ENCODE peak calls at places on chromosomes 2 and 18, in eight cellular contexts. I, M, F, G, K, H, B and S are unnamed samples.
A peak's percentile ranks its signal among the peaks of the same experiment; 100 is the strongest.

GRCh38 chr2:111116016-111116746 is 4.5 kb upstream of the BCL2L11 start:
- DNase-seq in K (no peak), G (no peak), B (peak; percentile 54), F (no peak), H (no peak), I (no peak), M (no peak), S (no peak)

GRCh38 chr2:222576390-222577081 is 79.4 kb downstream of the FARSB start:
- DNase-seq in F (peak; percentile 17), B (no peak), G (no peak), I (no peak), H (no peak), M (no peak), K (no peak), S (no peak)

GRCh38 chr2:221203846-221204245 is 368.3 kb downstream of the EPHA4 start:
- DNase-seq in I (peak; percentile 51), M (no peak), G (no peak), H (no peak), F (no peak), B (no peak), K (no peak), S (no peak)

GRCh38 chr2:105254520-105255210 is 13.1 kb downstream of the GPR45 start:
- DNase-seq in K (no peak), M (no peak), G (no peak), B (no peak), F (no peak), H (no peak), I (no peak), S (no peak)

GRCh38 chr2:59936031-59936430 is 617.4 kb downstream of the BCL11A start:
- DNase-seq in I (no peak), M (no peak), H (no peak), G (no peak), B (no peak), F (no peak), K (no peak), S (peak; percentile 37)

GRCh38 chr2:148645135-148645924 is 779 bp downstream of the EPC2 start:
- DNase-seq in I (peak; percentile 96), M (peak; percentile 93), K (peak; percentile 94), G (peak; percentile 97), F (peak; percentile 93), B (peak; percentile 85), H (peak; percentile 91), S (peak; percentile 94)

GRCh38 chr18:34707670-34708069 is 2.4 kb upstream of the DTNA start:
- DNase-seq in H (no peak), K (no peak), G (peak; percentile 54), B (no peak), F (peak; percentile 96), I (peak; percentile 64), M (peak; percentile 97), S (no peak)

GRCh38 chr18:35406666-35407065 is 29.5 kb upstream of the ZNF396 start:
- DNase-seq in K (no peak), G (no peak), B (no peak), M (no peak), F (no peak), H (no peak), I (no peak), S (no peak)

GRCh38 chr18:33404244-33404873 is 36.2 kb downstream of the CCDC178 start:
- DNase-seq in H (no peak), F (peak; percentile 51), B (peak; percentile 4), G (no peak), I (no peak), K (no peak), M (no peak), S (no peak)
- TF ChIP-seq CTCF in H (no peak), F (peak; percentile 35), B (no peak), G (no peak), I (peak; percentile 24), K (peak; percentile 61), M (peak; percentile 23), S (peak; percentile 46)

DNA sequence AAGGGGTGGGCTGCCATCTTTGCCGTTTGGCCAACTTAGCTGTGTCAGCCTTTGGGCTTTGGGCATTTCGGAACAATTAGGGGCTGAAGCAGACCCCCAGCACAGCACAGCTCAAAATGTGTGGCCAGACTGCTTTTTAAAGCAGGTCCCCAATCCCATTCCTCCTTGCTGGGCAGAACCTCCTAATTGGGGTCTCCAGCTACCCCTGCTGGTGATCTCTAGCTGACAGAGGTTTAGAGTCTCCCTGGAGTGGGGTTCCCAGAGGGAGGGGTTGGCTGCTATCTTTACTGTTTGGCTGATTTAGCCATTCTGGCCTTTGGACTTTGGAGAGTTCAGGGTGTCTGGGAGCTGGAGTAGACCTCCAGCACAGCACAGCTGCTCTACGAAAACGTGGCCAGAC is 71.5 kb upstream of the LHCGR start:
- DNase-seq in B (no peak), H (no peak), G (no peak), I (no peak), M (no peak), K (no peak), F (no peak), S (no peak)
- TF ChIP-seq CTCF in B (no peak), H (no peak), G (no peak), I (no peak), M (no peak), K (no peak), F (no peak), S (no peak)

DNA sequence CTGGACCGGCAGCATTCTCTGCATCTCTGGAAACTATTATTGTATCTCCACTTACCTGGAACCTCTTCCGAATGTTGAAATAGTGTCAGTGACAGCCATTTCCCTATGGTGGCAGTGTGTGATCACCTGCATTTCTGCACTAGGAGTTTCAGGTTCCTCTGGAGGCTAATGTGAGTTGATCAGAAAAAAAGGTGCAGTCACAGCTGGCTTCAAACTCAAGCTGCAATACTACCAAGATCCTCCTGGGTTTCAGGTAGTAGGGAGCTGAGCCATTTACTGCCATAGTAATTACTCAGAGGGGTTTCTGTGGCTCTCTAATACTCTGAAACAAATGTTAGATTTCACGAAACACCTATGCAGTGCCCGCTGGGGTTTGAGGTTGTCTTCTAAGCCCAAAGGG is 183.5 kb upstream of the OSR1 start:
- DNase-seq in I (no peak), G (no peak), M (no peak), K (no peak), F (no peak), B (no peak), H (no peak), S (no peak)
- TF ChIP-seq CTCF in I (no peak), G (no peak), M (no peak), K (peak; percentile 20), F (no peak), B (no peak), H (no peak), S (no peak)

GRCh38 chr18:76378526-76379215 is 116.4 kb downstream of the ZNF516 start:
- DNase-seq in F (no peak), B (no peak), M (no peak), G (no peak), K (no peak), H (no peak), I (no peak), S (no peak)

GRCh38 chr18:76379226-76380126 is 115.6 kb downstream of the ZNF516 start:
- DNase-seq in F (no peak), I (no peak), M (no peak), G (no peak), K (no peak), B (no peak), H (no peak), S (no peak)

GRCh38 chr18:76382265-76382664 is 112.8 kb downstream of the ZNF516 start:
- DNase-seq in I (no peak), M (no peak), K (no peak), G (no peak), B (no peak), F (no peak), H (no peak), S (no peak)

GRCh38 chr18:76380127-76380729 is 114.8 kb downstream of the ZNF516 start:
- DNase-seq in G (no peak), B (no peak), I (no peak), M (no peak), H (no peak), K (no peak), F (no peak), S (no peak)

GRCh38 chr18:76380791-76381405 is 114.1 kb downstream of the ZNF516 start:
- DNase-seq in I (no peak), K (no peak), G (no peak), M (no peak), F (no peak), B (no peak), H (no peak), S (peak; percentile 49)
- TF ChIP-seq CTCF in I (peak; percentile 26), K (peak; percentile 63), G (no peak), M (peak; percentile 48), F (peak; percentile 52), B (peak; percentile 10), H (peak; percentile 62), S (peak; percentile 48)

GRCh38 chr2:146659976-146660375 is 1184.9 kb upstream of the ACVR2A start:
- DNase-seq in G (no peak), H (no peak), M (no peak), B (no peak), F (no peak), I (no peak), K (no peak), S (no peak)

GRCh38 chr2:146665801-146666200 is 1179.0 kb upstream of the ACVR2A start:
- DNase-seq in B (no peak), I (no peak), H (no peak), M (no peak), F (no peak), K (no peak), G (no peak), S (no peak)

GRCh38 chr2:146666336-146666735 is 1178.5 kb upstream of the ACVR2A start:
- DNase-seq in F (no peak), K (no peak), I (no peak), H (no peak), B (no peak), M (no peak), G (no peak), S (no peak)

GRCh38 chr2:146661494-146662096 is 1183.2 kb upstream of the ACVR2A start:
- DNase-seq in H (peak; percentile 23), I (no peak), M (peak; percentile 61), B (no peak), G (no peak), F (peak; percentile 73), K (no peak), S (no peak)
- TF ChIP-seq CTCF in H (peak; percentile 63), I (peak; percentile 16), M (peak; percentile 67), B (no peak), G (peak; percentile 55), F (peak; percentile 69), K (peak; percentile 82), S (peak; percentile 79)

DNA sequence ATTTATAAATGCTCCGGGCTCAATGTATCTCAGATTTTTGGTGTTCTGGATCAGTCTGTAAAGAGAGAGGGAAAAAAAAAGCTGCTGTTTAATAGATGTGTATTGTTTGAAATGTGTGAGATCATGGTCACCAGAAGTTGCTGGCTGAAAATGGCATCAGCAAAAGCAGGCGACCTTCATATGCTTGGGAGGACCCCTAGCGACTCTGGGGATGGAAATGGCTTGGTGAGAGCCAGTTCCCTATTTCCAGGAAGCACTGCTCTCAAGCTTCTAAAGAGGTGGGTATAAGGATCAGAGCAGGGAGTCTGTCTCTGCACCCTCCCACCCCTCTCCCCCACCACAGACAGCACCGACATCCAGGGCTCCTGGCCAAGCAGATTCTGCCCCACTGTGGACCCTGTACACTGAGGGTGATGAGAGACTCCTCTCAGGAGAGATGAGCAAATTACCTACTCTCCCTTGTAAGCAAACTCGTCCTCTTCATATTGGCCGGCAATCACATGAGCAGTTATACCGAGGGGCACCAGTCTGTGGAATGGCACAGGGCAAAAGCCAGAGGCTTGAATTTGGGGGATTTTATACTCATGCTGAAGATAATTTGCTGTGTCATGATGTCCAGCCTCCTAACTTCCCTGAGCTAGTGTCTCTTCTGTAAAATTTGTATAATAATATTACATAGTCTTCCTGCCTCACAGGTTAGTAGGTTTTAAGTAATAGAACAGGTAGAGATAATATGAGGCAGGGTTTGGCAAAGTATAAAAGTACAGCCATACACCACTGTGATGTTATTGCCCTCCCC is 29.6 kb downstream of the LHCGR start:
- DNase-seq in I (no peak), G (no peak), F (peak; percentile 33), B (no peak), H (peak; percentile 12), M (no peak), K (no peak), S (no peak)
- TF ChIP-seq CTCF in I (no peak), G (no peak), F (peak; percentile 14), B (no peak), H (peak; percentile 34), M (no peak), K (no peak), S (no peak)